ENCODE peak calls at places on chromosome 19, in ten cellular contexts. B is fibroblast of pulmonary artery; F is astrocyte; T is BJ; D is CD8-positive, alpha-beta T cell; K is foreskin fibroblast; H is AG09319; J is CD4-positive, alpha-beta T cell; N is adrenal gland; O is AG10803. P is an unnamed sample.

GRCh38 chr19:53365134-53365898 is at the start of gene ZNF525:
- DNase-seq in F (peak; percentile 46), N (peak; percentile 95), J (peak; percentile 97), D (peak; percentile 99), K (peak; percentile 85), O (peak; percentile 58), T (no peak), B (peak; percentile 79), H (peak; percentile 20), P (peak; percentile 98)

GRCh38 chr19:19750842-19751790 is 18.2 kb upstream of the ZNF14 start:
- DNase-seq in H (no peak), D (no peak), K (no peak), B (no peak), O (no peak), T (no peak), N (peak; percentile 35), J (no peak), F (no peak), P (no peak)

GRCh38 chr19:12779162-12779993 is 4.0 kb upstream of the HOOK2 start:
- DNase-seq in D (no peak), O (peak; percentile 76), B (peak; percentile 95), N (peak; percentile 76), H (peak; percentile 49), J (no peak), F (peak; percentile 77), K (peak; percentile 85), T (no peak), P (no peak)

GRCh38 chr19:40778865-40779284 is 828 bp downstream of the RAB4B start:
- DNase-seq in N (no peak), F (peak; percentile 22), J (no peak), K (peak; percentile 54), H (no peak), O (no peak), T (no peak), B (no peak), D (no peak), P (no peak)

GRCh38 chr19:11187409-11187808 is 9.9 kb downstream of the KANK2 start:
- DNase-seq in F (no peak), B (no peak), K (no peak), J (no peak), N (no peak), T (no peak), O (no peak), D (no peak), H (no peak), P (no peak)

GRCh38 chr19:14553939-14554243 is 18.0 kb downstream of the NDUFB7 start:
- DNase-seq in J (no peak), N (no peak), O (no peak), B (no peak), K (no peak), H (no peak), T (no peak), D (no peak), F (no peak), P (no peak)

GRCh38 chr19:19409235-19410030 is 4.0 kb downstream of the GATAD2A start:
- DNase-seq in B (no peak), J (no peak), H (no peak), D (peak; percentile 40), O (no peak), K (no peak), N (no peak), T (no peak), F (no peak), P (no peak)

GRCh38 chr19:6516659-6517291 is 14.1 kb upstream of the TNFSF9 start:
- DNase-seq in F (peak; percentile 60), D (peak; percentile 97), J (peak; percentile 89), O (peak; percentile 78), T (no peak), H (peak; percentile 28), B (peak; percentile 84), K (peak; percentile 89), N (peak; percentile 93), P (peak; percentile 92)

GRCh38 chr19:21440321-21440720 is 43.4 kb downstream of the ZNF493 start:
- DNase-seq in H (no peak), N (no peak), F (no peak), D (no peak), B (no peak), T (no peak), J (no peak), O (no peak), K (no peak), P (no peak)

GRCh38 chr19:19077103-19077502 is 13.3 kb downstream of the SLC25A42 start:
- DNase-seq in J (no peak), O (no peak), T (no peak), N (no peak), K (no peak), H (no peak), B (no peak), D (no peak), F (no peak), P (no peak)

GRCh38 chr19:13146763-13147563 is 3.2 kb downstream of the STX10 start:
- DNase-seq in H (no peak), J (no peak), O (peak; percentile 67), T (no peak), B (peak; percentile 67), D (no peak), K (peak; percentile 94), F (no peak), N (no peak), P (no peak)

GRCh38 chr19:16998635-16999194 is 27.9 kb downstream of the CPAMD8 start:
- DNase-seq in B (no peak), K (no peak), O (no peak), N (no peak), H (no peak), D (no peak), F (no peak), J (no peak), T (no peak), P (no peak)

GRCh38 chr19:12293771-12294307 is 844 bp downstream of the ZNF44 start:
- DNase-seq in D (peak; percentile 43), T (no peak), J (peak; percentile 41), H (no peak), N (peak; percentile 84), B (peak; percentile 60), F (peak; percentile 48), O (peak; percentile 54), K (peak; percentile 78), P (peak; percentile 57)

GRCh38 chr19:38228491-38229439 is 4.7 kb upstream of the DPF1 start:
- DNase-seq in B (no peak), O (no peak), T (no peak), D (no peak), N (no peak), F (no peak), K (no peak), J (no peak), H (no peak), P (no peak)

GRCh38 chr19:47093254-47093653 is 20.3 kb downstream of the ZC3H4 start:
- DNase-seq in F (no peak), H (no peak), T (no peak), D (no peak), K (no peak), B (no peak), J (no peak), O (no peak), N (no peak), P (no peak)

GRCh38 chr19:55441692-55442321 is 1.3 kb downstream of the SHISA7 start:
- DNase-seq in N (no peak), D (no peak), T (no peak), J (no peak), B (no peak), O (no peak), K (no peak), H (no peak), F (no peak), P (no peak)

GRCh38 chr19:6015841-6016545 is 38.1 kb upstream of the RANBP3 start:
- DNase-seq in F (no peak), D (no peak), B (no peak), O (no peak), K (no peak), N (no peak), H (no peak), J (no peak), T (no peak), P (no peak)

GRCh38 chr19:44303305-44303704 is 1.5 kb downstream of the ZNF235 start:
- DNase-seq in D (no peak), H (no peak), O (no peak), B (no peak), K (peak; percentile 8), T (no peak), N (no peak), J (no peak), F (no peak), P (no peak)
- TF ChIP-seq CTCF in D (no peak), H (no peak), O (no peak), B (no peak), K (no peak), T (no peak), N (no peak), J (no peak), F (no peak), P (no peak)

GRCh38 chr19:50465986-50466771 is 10.1 kb upstream of the EMC10 start:
- DNase-seq in F (no peak), H (no peak), N (peak; percentile 70), B (no peak), D (no peak), T (no peak), K (peak; percentile 14), J (no peak), O (no peak), P (no peak)
- TF ChIP-seq CTCF in F (no peak), H (peak; percentile 1), N (no peak), B (peak; percentile 16), D (no peak), T (peak; percentile 38), K (no peak), J (no peak), O (peak; percentile 16), P (no peak)

GRCh38 chr19:43305642-43306041 is 36.3 kb upstream of the PSG9 start:
- DNase-seq in D (no peak), B (no peak), K (no peak), T (no peak), J (no peak), N (no peak), O (no peak), F (no peak), H (no peak), P (no peak)
- TF ChIP-seq CTCF in D (no peak), B (no peak), K (no peak), T (peak; percentile 1), J (no peak), N (no peak), O (peak; percentile 7), F (no peak), H (no peak), P (no peak)

DNA sequence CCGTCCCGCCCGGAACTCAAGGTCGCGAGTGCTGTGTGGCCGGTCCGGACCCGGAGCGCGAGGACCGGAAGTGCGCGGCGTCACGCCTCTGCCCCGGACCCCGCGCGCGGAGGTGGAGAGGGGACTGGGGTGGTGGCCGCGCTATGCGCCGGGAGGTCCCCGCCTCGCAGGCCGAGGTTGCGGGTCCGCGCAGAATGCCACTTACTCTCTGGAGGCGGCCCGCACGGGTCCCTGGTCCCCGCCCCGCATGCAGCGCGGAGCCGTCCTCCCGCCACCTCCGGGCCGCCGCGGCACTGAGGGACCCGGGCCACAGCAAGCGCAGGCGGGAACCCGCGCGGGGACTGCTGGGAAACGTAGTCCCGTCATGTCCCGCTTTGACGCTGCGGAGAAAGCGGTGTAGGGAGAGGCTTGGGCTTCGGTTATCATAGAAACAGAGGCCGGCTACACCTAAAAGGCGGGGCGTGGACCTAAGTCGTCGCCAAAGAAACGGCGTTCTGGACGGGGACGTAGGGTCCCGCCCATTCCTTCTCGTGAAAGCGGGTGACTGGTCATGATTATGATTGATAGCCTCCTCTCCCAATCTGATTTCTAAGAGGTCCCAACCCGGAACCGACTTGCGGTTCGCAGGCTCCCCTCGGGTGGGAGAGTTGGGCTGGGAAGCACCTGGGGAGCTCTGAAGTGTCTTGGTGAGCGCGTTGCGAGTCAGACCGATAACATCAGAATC is at the start of gene ZNF837:
- DNase-seq in K (peak; percentile 100), J (peak; percentile 93), B (peak; percentile 100), D (peak; percentile 96), F (peak; percentile 99), H (peak; percentile 100), T (peak; percentile 100), N (peak; percentile 100), O (peak; percentile 100), P (peak; percentile 96)
- TF ChIP-seq CTCF in K (no peak), J (no peak), B (no peak), D (no peak), F (no peak), H (no peak), T (no peak), N (no peak), O (no peak), P (no peak)